ENCODE peak calls at places on chromosome 21, in four cellular contexts. W is astrocyte, Z is MM.1S, C is fibroblast of lung. D is an unnamed sample. For H3K4me1, the result is how much of the 10 kb centered on the place peaks cover.

GRCh38 chr21:29351691-29352090 is 53.0 kb downstream of the BACH1 start:
- DNase-seq in W (peak), Z (no peak), C (peak), D (no peak)

GRCh38 chr21:31416465-31416864 is 72.4 kb upstream of the TIAM1 start:
- DNase-seq in W (peak), Z (no peak), C (peak), D (no peak)

GRCh38 chr21:8992731-8993174 is 1528.6 kb upstream of the TPTE start:
- DNase-seq in W (peak), Z (no peak), C (peak), D (no peak)

GRCh38 chr21:29580886-29581285 is 282.2 kb downstream of the BACH1 start:
- DNase-seq in W (no peak), Z (no peak), C (no peak), D (no peak)

GRCh38 chr21:14741237-14741636 is 195.1 kb upstream of the SAMSN1 start:
- DNase-seq in W (no peak), Z (no peak), C (no peak), D (no peak)

GRCh38 chr21:20258542-20258941 is 739.7 kb upstream of the NCAM2 start:
- DNase-seq in W (no peak), Z (no peak), C (no peak), D (no peak)

GRCh38 chr21:26405735-26406361 is 167.2 kb downstream of the CYYR1 start:
- DNase-seq in W (peak), Z (peak), C (peak), D (peak)

GRCh38 chr21:22925032-22925431 is 1926.8 kb downstream of the NCAM2 start:
- DNase-seq in W (no peak), Z (no peak), C (no peak), D (no peak)

GRCh38 chr21:16568661-16569060 is 838.9 kb downstream of the USP25 start:
- DNase-seq in W (no peak), Z (no peak), C (no peak), D (no peak)

GRCh38 chr21:15065381-15066230 is 806 bp upstream of the NRIP1 start:
- DNase-seq in W (peak), Z (peak), C (peak), D (peak)

GRCh38 chr21:39434950-39435349 is 10.6 kb downstream of the LCA5L start:
- DNase-seq in W (no peak), Z (no peak), C (no peak), D (no peak)

GRCh38 chr21:29647353-29647781 is 292.4 kb downstream of the GRIK1 start:
- DNase-seq in W (peak), Z (no peak), C (no peak), D (no peak)

GRCh38 chr21:17612023-17612564 is 607 bp downstream of the BTG3 start:
- DNase-seq in W (peak), Z (peak), C (peak), D (no peak)

GRCh38 chr21:46111193-46111571 is 13.3 kb downstream of the COL6A2 start:
- DNase-seq in W (no peak), Z (no peak), C (no peak), D (peak)

GRCh38 chr21:17441370-17441769 is 71.5 kb upstream of the CXADR start:
- DNase-seq in W (peak), Z (no peak), C (peak), D (no peak)

GRCh38 chr21:27813750-27814149 is 846.9 kb upstream of the ADAMTS5 start:
- DNase-seq in W (no peak), Z (no peak), C (no peak), D (no peak)

GRCh38 chr21:45957986-45958610 is 23.5 kb upstream of the COL6A1 start:
- DNase-seq in W (no peak), Z (no peak), C (peak), D (no peak)

GRCh38 chr21:33299181-33299752 is 25.5 kb upstream of the IFNAR1 start:
- DNase-seq in W (no peak), Z (peak), C (no peak), D (peak)

GRCh38 chr21:43324596-43324995 is 102.3 kb downstream of the SIK1 start:
- DNase-seq in W (no peak), Z (no peak), C (no peak), D (no peak)

GRCh38 chr21:15027056-15027455 is 37.7 kb downstream of the NRIP1 start:
- DNase-seq in W (no peak), Z (no peak), C (no peak), D (no peak)

GRCh38 chr21:15446193-15446592 is 283.6 kb upstream of the USP25 start:
- DNase-seq in W (no peak), Z (no peak), C (no peak), D (no peak)

GRCh38 chr21:33945652-33946270 is 30.2 kb upstream of the ATP5PO start:
- DNase-seq in W (no peak), Z (no peak), C (no peak), D (no peak)

GRCh38 chr21:32585042-32585710 is at the start of gene TCP10L:
- DNase-seq in W (no peak), Z (no peak), C (no peak), D (no peak)

GRCh38 chr21:33202464-33203363 is 27.0 kb upstream of the IFNAR2 start:
- DNase-seq in W (no peak), Z (no peak), C (no peak), D (no peak)

GRCh38 chr21:33967086-33967571 is 51.5 kb upstream of the ATP5PO start:
- DNase-seq in W (peak), Z (no peak), C (peak), D (no peak)

GRCh38 chr21:29075706-29076447 is 2.4 kb upstream of the CCT8 start:
- DNase-seq in W (peak), Z (no peak), C (peak), D (no peak)

GRCh38 chr21:26754853-26755252 is 90.4 kb downstream of the ADAMTS1 start:
- DNase-seq in W (no peak), Z (no peak), C (no peak), D (no peak)

GRCh38 chr21:36489103-36489785 is 9.3 kb upstream of the CLDN14 start:
- DNase-seq in W (no peak), Z (no peak), C (no peak), D (no peak)

GRCh38 chr21:42062543-42063022 is 8.5 kb upstream of the UMODL1 start:
- DNase-seq in W (no peak), Z (peak), C (no peak), D (peak)
- H3K4me2 ChIP-seq in W (no peak), Z (peak), C (no peak), D (peak)

DNA sequence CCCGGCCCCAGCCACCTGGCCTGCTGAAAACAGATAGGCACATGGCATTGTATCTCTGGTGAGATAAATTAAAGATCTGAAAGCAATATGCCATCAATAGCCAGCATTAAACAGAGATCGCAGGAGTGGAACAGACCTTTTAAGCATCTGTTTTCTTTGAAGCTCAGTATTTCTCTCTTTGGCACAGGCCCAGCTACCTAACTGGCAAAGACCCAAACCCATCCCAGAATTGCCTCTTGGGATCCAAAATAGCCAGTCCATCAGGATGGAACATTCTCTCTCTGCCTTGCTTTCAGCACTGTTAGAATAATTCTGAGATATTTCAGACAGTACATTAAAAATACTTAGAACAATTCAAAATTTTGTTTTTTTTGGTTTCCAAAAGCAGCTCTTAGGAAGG is 46.0 kb downstream of the KCNJ6 start:
- DNase-seq in W (no peak), Z (no peak), C (no peak), D (no peak)
- H3K4me1 ChIP-seq in W (under half), Z (under half), C (under half), D (under half)

DNA sequence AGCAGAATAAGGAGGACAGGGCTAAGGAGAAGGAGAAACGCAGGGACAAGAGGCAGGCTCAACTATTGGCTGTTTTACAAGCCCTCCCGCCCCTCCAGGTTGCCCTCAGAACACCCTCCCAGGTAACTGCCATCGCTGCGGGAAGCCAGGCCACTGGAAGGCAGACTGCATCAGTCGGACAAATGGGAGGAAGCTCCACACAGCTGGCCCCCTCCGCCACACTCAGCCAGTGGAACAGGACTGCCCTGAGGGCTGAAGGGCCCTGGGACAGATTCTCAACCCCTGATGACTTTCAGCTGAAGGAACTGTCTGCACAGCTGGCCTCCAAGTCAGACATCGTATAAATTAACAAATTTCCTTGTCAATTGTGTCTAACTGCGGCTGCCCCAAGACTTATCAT is 21.8 kb downstream of the LRRC3 start:
- DNase-seq in W (no peak), Z (no peak), C (no peak), D (no peak)
- H3K4me2 ChIP-seq in W (no peak), Z (no peak), C (no peak), D (no peak)

DNA sequence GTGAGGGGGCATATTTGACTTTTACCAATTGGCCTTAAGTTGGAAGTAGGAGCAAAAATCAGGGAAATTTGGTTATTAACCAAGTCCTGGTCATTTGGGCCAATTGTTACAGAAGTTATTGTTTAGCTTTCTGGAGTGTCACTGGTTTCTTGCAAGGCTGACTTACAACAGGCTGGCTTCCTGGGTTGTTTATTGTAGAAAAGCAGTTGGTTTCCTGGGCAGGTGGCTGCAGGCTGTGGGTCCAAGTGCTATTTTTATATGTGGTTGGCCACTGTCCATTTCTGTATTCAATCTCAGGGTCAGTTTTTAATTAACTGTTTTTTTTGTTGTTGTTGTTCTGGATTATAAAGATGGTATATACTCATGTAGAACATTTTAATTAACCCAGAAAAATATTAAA is 174.1 kb downstream of the KCNJ6 start:
- DNase-seq in W (no peak), Z (peak), C (no peak), D (no peak)
- H3K4me1 ChIP-seq in W (under half), Z (under half), C (under half), D (under half)

DNA sequence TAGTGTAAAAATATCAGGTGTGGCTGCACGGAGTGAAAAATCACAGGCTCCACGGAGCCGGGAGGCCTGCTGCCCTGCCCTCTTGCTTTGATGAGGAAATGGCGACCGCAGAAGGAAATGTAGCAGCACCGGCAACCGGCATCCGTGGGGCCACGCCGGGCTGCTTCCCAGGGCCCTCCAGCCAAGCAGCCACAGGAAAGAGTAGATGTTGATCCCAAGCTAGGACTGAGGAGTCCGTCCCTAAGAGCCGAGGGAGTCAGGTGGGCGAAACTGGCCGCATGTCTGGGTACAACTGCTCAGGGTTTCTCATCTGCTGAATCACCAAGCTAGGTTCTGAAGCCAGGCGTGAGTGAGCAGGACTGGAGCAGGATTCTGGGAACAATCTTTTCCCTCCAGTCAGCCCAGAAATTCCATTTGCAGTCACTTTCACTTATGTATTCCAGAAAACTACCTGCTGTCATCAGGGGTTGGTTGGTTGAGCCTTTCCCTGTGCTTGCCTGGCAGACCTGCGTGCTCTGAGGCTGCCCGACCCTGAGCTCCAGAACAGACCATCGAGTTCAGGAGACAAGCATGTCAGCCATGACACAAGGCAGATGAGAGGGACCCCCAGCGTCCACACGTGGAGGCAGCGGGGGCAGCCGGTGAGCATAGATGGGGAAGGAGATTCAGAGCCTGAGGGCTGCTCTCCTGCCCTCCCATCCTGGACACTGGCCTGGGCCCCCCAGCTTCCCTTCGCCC is 5.8 kb upstream of the ITGB2 start:
- DNase-seq in W (peak), Z (no peak), C (peak), D (peak)
- H3K4me2 ChIP-seq in W (peak), Z (no peak), C (no peak), D (peak)